ENCODE peak calls at places on chromosomes 1 and 21, in eight cellular contexts. A is kidney, E is right lobe of liver, B is GM06990, T is transverse colon, W is GM23338, Q is left lung, J is heart left ventricle. P is an unnamed sample. For H3K36me3, the result is how much of the 10 kb centered on the place peaks cover.

GRCh38 chr1:117970251-117970650 is 40.7 kb downstream of the WDR3 start:
- DNase-seq in J (no peak), T (no peak), W (peak), B (no peak), Q (no peak), E (no peak), A (peak), P (no peak)

GRCh38 chr1:16606106-16606505 is 7.3 kb downstream of the NBPF1 start:
- DNase-seq in A (no peak), J (no peak), E (peak), B (no peak), Q (no peak), W (no peak), T (no peak), P (no peak)

GRCh38 chr1:226702957-226703831 is 35.9 kb downstream of the ITPKB start:
- DNase-seq in B (peak), J (peak), E (peak), Q (peak), W (peak), T (peak), A (peak), P (peak)

GRCh38 chr1:221039616-221040015 is 160.4 kb downstream of the HLX start:
- DNase-seq in Q (no peak), T (no peak), B (no peak), J (no peak), W (peak), E (no peak), A (no peak), P (peak)

GRCh38 chr1:210321131-210321530 is 7.6 kb upstream of the HHAT start:
- DNase-seq in Q (no peak), B (no peak), E (no peak), A (no peak), T (no peak), J (no peak), W (no peak), P (no peak)

GRCh38 chr1:87154351-87154750 is 174.3 kb upstream of the LMO4 start:
- DNase-seq in W (no peak), T (no peak), A (no peak), B (no peak), J (no peak), E (no peak), Q (no peak), P (no peak)

GRCh38 chr21:43269461-43269860 is 100.7 kb downstream of the CRYAA start:
- DNase-seq in T (no peak), W (peak), E (no peak), J (peak), B (peak), A (peak), Q (no peak), P (no peak)

GRCh38 chr1:9689011-9689706 is 37.6 kb downstream of the PIK3CD start:
- DNase-seq in J (peak), T (peak), W (peak), A (peak), B (peak), E (peak), Q (peak), P (peak)

GRCh38 chr1:77594366-77595112 is 87.9 kb downstream of the ZZZ3 start:
- DNase-seq in T (no peak), Q (no peak), W (no peak), J (no peak), A (no peak), E (no peak), B (peak), P (no peak)

GRCh38 chr21:33451634-33452071 is 28.1 kb downstream of the TMEM50B start:
- DNase-seq in T (no peak), W (no peak), B (no peak), J (no peak), E (peak), Q (no peak), A (no peak), P (no peak)

GRCh38 chr1:162135271-162135775 is 65.8 kb downstream of the NOS1AP start:
- DNase-seq in B (no peak), Q (no peak), E (no peak), A (no peak), T (no peak), J (no peak), W (no peak), P (no peak)

GRCh38 chr1:29579821-29580425 is 343.6 kb downstream of the PTPRU start:
- DNase-seq in T (no peak), B (no peak), J (no peak), Q (no peak), W (no peak), A (no peak), E (no peak), P (peak)

GRCh38 chr1:115246526-115246925 is 91.5 kb downstream of the NGF start:
- DNase-seq in J (no peak), B (no peak), T (no peak), E (no peak), Q (no peak), A (no peak), W (no peak), P (no peak)

GRCh38 chr1:83958704-83959103 is 40.2 kb downstream of the TTLL7 start:
- DNase-seq in J (no peak), Q (no peak), E (no peak), B (no peak), T (no peak), A (no peak), W (no peak), P (no peak)

GRCh38 chr21:46622226-46622625 is 13.2 kb upstream of the PRMT2 start:
- DNase-seq in T (peak), W (peak), E (no peak), B (no peak), A (no peak), J (peak), Q (no peak), P (peak)

GRCh38 chr1:37890378-37891014 is 31.1 kb upstream of the MTF1 start:
- DNase-seq in W (peak), A (no peak), T (no peak), Q (no peak), E (no peak), B (no peak), J (no peak), P (peak)

GRCh38 chr1:22184892-22185612 is 42.2 kb upstream of the WNT4 start:
- DNase-seq in W (peak), B (no peak), Q (no peak), T (peak), A (peak), J (no peak), E (no peak), P (peak)

GRCh38 chr1:234320549-234320948 is 52.7 kb upstream of the COA6 start:
- DNase-seq in Q (no peak), J (no peak), A (no peak), E (peak), W (no peak), B (no peak), T (no peak), P (no peak)

GRCh38 chr21:38929652-38930051 is 123.9 kb downstream of the ETS2 start:
- DNase-seq in B (no peak), E (no peak), W (no peak), J (no peak), A (no peak), T (no peak), Q (no peak), P (no peak)

GRCh38 chr1:47175227-47175934 is 14.5 kb downstream of the PDZK1IP1 start:
- DNase-seq in J (peak), E (no peak), Q (no peak), A (no peak), B (no peak), W (peak), T (peak), P (peak)

GRCh38 chr1:25621876-25622275 is 5.3 kb downstream of the MAN1C1 start:
- DNase-seq in Q (no peak), B (no peak), A (no peak), J (no peak), W (no peak), T (no peak), E (no peak), P (no peak)

GRCh38 chr1:41359211-41360073 is 1.8 kb upstream of the FOXO6 start:
- DNase-seq in B (no peak), A (no peak), J (peak), Q (peak), T (no peak), W (no peak), E (peak), P (no peak)

GRCh38 chr1:35186239-35186638 is 6.7 kb downstream of the SFPQ start:
- DNase-seq in T (no peak), E (no peak), B (no peak), Q (no peak), J (no peak), W (no peak), A (no peak), P (no peak)

GRCh38 chr1:52633291-52633754 is 355 bp downstream of the SHISAL2A start:
- DNase-seq in W (peak), B (peak), A (peak), T (no peak), E (no peak), Q (peak), J (no peak), P (no peak)

GRCh38 chr1:6637770-6638169 is 13.1 kb downstream of the THAP3 start:
- DNase-seq in W (no peak), E (no peak), B (no peak), A (no peak), T (no peak), J (no peak), Q (no peak), P (no peak)

GRCh38 chr1:6634278-6635052 is 9.8 kb downstream of the THAP3 start:
- DNase-seq in B (no peak), Q (peak), W (peak), J (peak), E (peak), T (peak), A (peak), P (peak)

GRCh38 chr1:6635161-6635909 is 10.7 kb downstream of the THAP3 start:
- DNase-seq in B (no peak), T (no peak), J (no peak), W (no peak), Q (no peak), E (no peak), A (no peak), P (no peak)

GRCh38 chr1:6635910-6636760 is 11.5 kb downstream of the THAP3 start:
- DNase-seq in J (no peak), A (no peak), E (no peak), T (no peak), B (no peak), W (no peak), Q (peak), P (no peak)

GRCh38 chr1:6638226-6638625 is 13.6 kb downstream of the THAP3 start:
- DNase-seq in W (no peak), J (peak), Q (peak), A (peak), T (peak), B (no peak), E (no peak), P (no peak)
- H3K36me3 ChIP-seq in W (under half), J (under half), Q (under half), A (under half), T (under half), B (under half), E (under half), P (half or more)

DNA sequence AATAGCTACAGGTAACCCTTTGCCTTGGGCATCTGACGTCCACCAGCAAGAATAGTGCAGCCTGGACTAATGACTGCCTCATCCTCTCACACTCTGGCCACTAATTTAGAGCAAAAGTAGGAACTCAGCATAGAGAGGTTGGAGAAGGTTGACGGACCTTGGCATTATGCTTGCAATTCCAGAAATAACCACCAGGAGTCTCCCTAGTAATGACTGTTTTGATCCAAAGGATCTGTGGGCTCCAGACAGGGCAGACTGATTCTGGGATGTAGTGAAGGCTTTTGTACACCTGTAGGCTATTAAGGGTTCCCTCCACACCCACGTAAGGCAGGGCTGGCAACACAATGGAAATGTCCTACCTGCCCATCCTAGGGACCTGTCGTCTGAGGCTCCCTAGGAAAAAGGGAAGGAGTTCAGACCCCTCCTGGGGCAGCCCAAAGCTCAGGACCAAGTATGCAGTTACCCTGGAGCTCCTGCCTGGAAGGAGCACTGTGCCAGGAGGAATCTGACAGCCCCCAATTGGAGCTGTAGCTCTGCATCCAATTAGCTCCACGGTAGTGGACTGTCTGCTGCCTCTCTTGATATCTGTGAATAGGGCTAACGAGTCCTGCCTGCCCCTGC is 91.0 kb upstream of the TMEM51 start:
- DNase-seq in Q (no peak), T (no peak), B (no peak), A (no peak), W (peak), J (no peak), E (no peak), P (no peak)
- TF ChIP-seq CTCF in Q (peak), T (peak), B (peak), A (peak), W (peak), J (peak), E (peak), P (peak)

DNA sequence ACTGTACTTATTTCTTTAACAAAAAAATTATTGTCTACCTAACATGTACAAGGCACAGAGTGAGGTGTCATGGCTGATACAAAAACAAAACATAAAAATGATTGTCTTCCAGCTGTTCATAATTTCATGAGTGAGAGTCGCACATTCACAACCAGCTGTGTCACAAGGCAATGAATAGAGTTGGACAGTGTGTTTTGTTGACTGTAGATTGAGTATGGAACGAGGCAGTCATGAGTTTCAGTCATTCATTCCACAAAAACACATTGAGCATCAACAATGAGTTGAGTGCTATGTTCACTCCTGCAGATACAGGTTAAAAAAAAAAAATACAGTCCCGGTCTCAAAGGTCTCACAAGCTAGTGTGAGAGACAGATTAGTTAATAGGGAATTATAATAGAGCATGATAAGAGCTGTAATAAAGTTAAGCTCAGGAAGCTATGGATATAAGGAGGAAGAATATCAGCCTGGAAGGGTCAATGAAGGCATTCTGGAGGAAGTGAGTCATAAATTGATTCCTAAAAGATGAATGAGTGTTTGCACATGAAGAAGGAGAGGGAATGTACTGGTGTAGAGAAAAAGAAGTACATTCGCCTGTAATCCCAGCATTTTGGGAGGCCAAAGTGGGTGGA is 47.8 kb upstream of the ARHGAP29 start:
- DNase-seq in W (no peak), T (no peak), B (no peak), J (no peak), E (no peak), A (no peak), Q (no peak), P (peak)
- H3K36me3 ChIP-seq in W (under half), T (under half), B (under half), J (under half), E (under half), A (under half), Q (under half), P (under half)

GRCh38 chr1:245893025-245893424 is 614.1 kb downstream of the SMYD3 start:
- DNase-seq in A (no peak), E (no peak), J (no peak), W (no peak), T (no peak), Q (no peak), B (no peak), P (no peak)

GRCh38 chr1:245888809-245889208 is 618.3 kb downstream of the SMYD3 start:
- DNase-seq in W (peak), B (no peak), Q (no peak), E (no peak), J (no peak), T (no peak), A (no peak), P (peak)
- TF ChIP-seq CTCF in W (peak), B (peak), Q (peak), E (peak), J (peak), T (peak), A (peak), P (peak)

DNA sequence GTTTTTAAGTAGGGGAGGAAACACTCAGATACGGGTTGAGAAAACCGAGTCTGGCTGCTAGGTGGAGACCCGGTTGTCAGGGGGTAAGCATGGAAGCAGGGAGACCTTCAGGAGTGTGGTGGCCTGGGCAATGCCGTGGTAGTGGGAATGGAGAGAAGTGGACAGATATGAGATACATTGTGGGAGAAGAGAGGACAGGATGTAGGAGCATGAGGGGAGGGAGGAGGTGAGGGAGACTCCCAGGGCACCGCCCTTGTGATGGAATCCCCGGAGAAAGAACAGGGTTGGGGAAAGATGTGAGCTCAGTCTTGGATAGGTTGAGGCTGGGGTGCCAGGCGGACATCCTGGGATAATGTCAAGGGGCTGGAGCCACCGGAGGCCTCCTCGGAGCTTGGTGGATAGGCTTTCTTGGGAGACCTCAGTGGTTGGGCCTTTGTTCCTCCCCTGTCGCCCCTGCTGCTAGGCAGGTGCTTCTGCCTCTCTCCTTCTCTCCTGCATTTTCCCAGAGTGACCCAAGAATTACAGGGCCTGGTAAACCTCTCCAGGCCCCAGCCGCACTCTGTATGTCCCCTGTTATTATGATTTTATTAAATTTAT is 21.3 kb downstream of the ZNF362 start:
- DNase-seq in W (no peak), B (no peak), J (no peak), T (no peak), A (no peak), E (peak), Q (no peak), P (no peak)
- H3K36me3 ChIP-seq in W (under half), B (under half), J (under half), T (under half), A (under half), E (under half), Q (under half), P (under half)

DNA sequence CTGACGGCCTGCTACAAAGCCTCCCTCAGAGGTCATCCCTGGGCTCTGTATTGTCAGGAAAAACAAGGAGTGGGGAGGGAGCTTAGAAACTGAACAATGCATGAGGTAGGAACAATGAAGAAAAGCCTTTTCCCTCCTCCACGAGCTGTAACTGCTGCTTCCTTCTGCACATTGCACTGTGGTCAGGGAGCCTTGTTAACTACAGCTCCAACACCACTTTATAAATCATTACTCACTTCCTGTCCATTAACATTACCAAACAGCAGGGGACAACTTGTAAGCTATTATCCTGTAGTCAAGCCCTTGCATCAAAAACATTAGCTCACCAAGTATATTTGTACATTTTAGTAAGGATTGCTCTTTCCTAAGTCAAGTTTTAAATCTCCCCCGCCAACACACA is 336.0 kb upstream of the NR5A2 start:
- DNase-seq in T (no peak), W (peak), J (no peak), E (no peak), Q (no peak), A (no peak), B (no peak), P (peak)
- TF ChIP-seq CTCF in T (no peak), W (no peak), J (no peak), E (no peak), Q (no peak), A (no peak), B (no peak), P (no peak)

DNA sequence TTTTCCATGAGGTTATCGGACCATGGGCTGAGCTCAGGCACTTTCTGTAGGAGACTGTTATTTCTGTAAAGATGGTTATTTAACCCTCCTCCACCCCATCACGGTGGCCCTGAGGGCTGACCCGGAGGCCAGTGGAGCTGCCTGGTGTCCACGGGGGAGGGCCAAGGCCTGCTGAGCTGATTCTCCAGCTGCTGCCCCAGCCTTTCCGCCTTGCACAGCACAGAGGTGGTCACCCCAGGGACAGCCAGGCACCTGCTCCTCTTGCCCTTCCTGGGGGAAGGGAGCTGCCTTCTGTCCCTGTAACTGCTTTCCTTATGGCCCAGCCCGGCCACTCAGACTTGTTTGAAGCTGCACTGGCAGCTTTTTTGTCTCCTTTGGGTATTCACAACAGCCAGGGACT is 2.6 kb upstream of the CCDC28B start:
- DNase-seq in B (no peak), A (peak), T (no peak), E (no peak), J (no peak), Q (no peak), W (no peak), P (no peak)
- H3K36me3 ChIP-seq in B (under half), A (under half), T (under half), E (under half), J (under half), Q (under half), W (under half), P (under half)

GRCh38 chr1:14924455-14925325 is 228.9 kb upstream of the TMEM51 start:
- DNase-seq in B (peak), E (no peak), T (peak), W (peak), A (peak), Q (peak), J (peak), P (peak)
- TF ChIP-seq CTCF in B (no peak), E (peak), T (no peak), W (no peak), A (peak), Q (no peak), J (no peak), P (no peak)

GRCh38 chr1:156781585-156782186 is 14.4 kb downstream of the PRCC start:
- DNase-seq in W (no peak), J (no peak), T (no peak), E (no peak), B (no peak), A (no peak), Q (no peak), P (peak)

GRCh38 chr1:156785458-156785857 is 18.1 kb downstream of the PRCC start:
- DNase-seq in A (no peak), E (no peak), Q (no peak), J (no peak), W (no peak), B (no peak), T (no peak), P (no peak)

GRCh38 chr1:156789621-156790318 is 22.4 kb downstream of the PRCC start:
- DNase-seq in Q (no peak), J (no peak), W (no peak), B (no peak), A (no peak), T (no peak), E (no peak), P (no peak)

GRCh38 chr1:156788136-156788535 is 20.8 kb downstream of the PRCC start:
- DNase-seq in A (no peak), W (no peak), J (no peak), Q (no peak), B (no peak), T (no peak), E (no peak), P (no peak)

DNA sequence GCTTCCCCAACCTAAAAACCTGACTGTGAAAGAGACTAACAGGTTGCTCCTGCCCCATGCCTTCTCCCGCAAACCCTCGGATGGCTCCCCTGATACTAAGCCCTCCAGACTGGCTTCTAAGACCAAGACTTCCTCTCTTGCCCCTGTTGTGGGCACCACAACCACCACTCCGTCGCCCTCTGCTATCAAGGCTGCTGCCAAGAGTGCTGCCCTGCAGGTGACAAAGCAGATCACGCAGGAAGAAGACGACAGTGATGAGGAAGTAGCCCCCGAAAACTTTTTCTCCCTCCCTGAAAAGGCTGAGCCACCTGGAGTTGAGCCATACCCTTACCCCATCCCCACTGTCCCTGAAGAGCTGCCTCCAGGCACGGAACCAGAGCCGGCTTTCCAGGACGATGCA is 19.3 kb downstream of the PRCC start:
- DNase-seq in J (no peak), E (no peak), A (no peak), Q (no peak), B (no peak), T (no peak), W (no peak), P (no peak)
- H3K36me3 ChIP-seq in J (under half), E (under half), A (under half), Q (under half), B (under half), T (under half), W (under half), P (under half)

P was measured in brain microvascular endothelial cell.